ENCODE peak calls at places on chromosomes 13 and 19, in five cellular contexts. Q, W, A, K and B are unnamed samples.
A peak's percentile ranks its signal among the peaks of the same experiment; 100 is the strongest.

GRCh38 chr19:33630880-33631627 is 9.3 kb downstream of the CHST8 start:
- DNase-seq in Q (no peak), W (no peak), A (peak; percentile 7), K (no peak), B (peak; percentile 49)

GRCh38 chr13:50033696-50034095 is 18.5 kb downstream of the KCNRG start:
- DNase-seq in Q (no peak), W (no peak), A (no peak), K (no peak), B (no peak)

GRCh38 chr19:17266589-17266974 is 661 bp upstream of the BABAM1 start:
- DNase-seq in Q (no peak), W (no peak), A (no peak), K (no peak), B (no peak)

GRCh38 chr13:114067381-114067885 is 65.0 kb downstream of the RASA3 start:
- DNase-seq in Q (no peak), W (no peak), A (no peak), K (no peak), B (no peak)

GRCh38 chr19:4375164-4375619 is 25.2 kb downstream of the SH3GL1 start:
- DNase-seq in Q (no peak), W (no peak), A (no peak), K (peak; percentile 79), B (peak; percentile 90)

GRCh38 chr13:61709258-61709657 is 293.6 kb upstream of the PCDH20 start:
- DNase-seq in Q (no peak), W (no peak), A (no peak), K (no peak), B (no peak)

GRCh38 chr13:23160241-23161175 is 20.3 kb upstream of the SGCG start:
- DNase-seq in Q (no peak), W (no peak), A (no peak), K (no peak), B (no peak)

GRCh38 chr13:90968510-90968909 is 379.0 kb upstream of the MIR17HG start:
- DNase-seq in Q (no peak), W (no peak), A (no peak), K (peak; percentile 9), B (no peak)

GRCh38 chr19:2089727-2090053 is 6.4 kb downstream of the MOB3A start:
- DNase-seq in Q (no peak), W (no peak), A (no peak), K (no peak), B (no peak)

GRCh38 chr13:23609414-23610186 is 39.4 kb downstream of the TNFRSF19 start:
- DNase-seq in Q (no peak), W (no peak), A (no peak), K (no peak), B (peak; percentile 42)

GRCh38 chr19:48818234-48818823 is 7.5 kb upstream of the BCAT2 start:
- DNase-seq in Q (no peak), W (no peak), A (no peak), K (no peak), B (no peak)

GRCh38 chr19:57319869-57320179 is 448 bp upstream of the ZNF543 start:
- DNase-seq in Q (no peak), W (no peak), A (no peak), K (no peak), B (no peak)

GRCh38 chr13:60689076-60689475 is 292.1 kb downstream of the TDRD3 start:
- DNase-seq in Q (no peak), W (no peak), A (no peak), K (no peak), B (no peak)

GRCh38 chr13:21478881-21479808 is 20.0 kb upstream of the ZDHHC20 start:
- DNase-seq in Q (no peak), W (no peak), A (peak; percentile 56), K (peak; percentile 51), B (no peak)
- TF ChIP-seq CTCF in Q (peak; percentile 59), W (peak; percentile 52), A (peak; percentile 64), K (no peak), B (no peak)

DNA sequence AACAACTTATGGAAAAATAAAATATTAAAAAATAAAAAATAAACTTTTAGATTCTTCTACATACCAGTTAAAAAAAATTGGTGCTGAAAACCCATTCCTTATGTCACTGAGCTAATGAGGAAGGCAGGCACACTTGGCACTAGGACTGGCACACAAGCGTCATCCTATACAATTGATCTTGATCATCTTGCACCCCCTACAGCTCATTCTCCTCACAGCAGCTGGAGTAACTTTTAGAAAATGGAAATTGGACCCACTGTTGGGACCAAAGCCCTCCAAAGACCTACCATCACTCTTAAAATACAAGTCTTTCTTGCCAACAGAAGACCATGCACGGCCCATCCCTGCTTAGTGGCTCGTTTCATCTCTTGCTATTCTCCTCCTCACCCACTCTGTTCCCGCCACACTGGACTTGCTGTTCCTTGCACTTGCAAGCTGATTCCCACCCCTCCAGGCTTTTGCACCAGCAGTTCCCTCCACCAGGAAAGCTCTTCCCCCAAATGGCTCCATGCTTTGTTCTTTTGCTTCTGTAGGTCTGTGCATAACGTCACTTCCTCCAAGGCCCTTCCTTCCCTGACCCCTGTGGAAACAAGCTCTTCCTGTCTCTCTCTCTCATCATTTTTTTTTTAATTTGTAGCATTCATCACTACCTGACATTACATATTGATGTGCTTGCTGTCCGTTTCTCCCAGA is 11.6 kb downstream of the CTU1 start:
- DNase-seq in Q (no peak), W (no peak), A (no peak), K (peak; percentile 39), B (no peak)
- TF ChIP-seq CTCF in Q (no peak), W (peak; percentile 35), A (no peak), K (peak; percentile 61), B (no peak)

DNA sequence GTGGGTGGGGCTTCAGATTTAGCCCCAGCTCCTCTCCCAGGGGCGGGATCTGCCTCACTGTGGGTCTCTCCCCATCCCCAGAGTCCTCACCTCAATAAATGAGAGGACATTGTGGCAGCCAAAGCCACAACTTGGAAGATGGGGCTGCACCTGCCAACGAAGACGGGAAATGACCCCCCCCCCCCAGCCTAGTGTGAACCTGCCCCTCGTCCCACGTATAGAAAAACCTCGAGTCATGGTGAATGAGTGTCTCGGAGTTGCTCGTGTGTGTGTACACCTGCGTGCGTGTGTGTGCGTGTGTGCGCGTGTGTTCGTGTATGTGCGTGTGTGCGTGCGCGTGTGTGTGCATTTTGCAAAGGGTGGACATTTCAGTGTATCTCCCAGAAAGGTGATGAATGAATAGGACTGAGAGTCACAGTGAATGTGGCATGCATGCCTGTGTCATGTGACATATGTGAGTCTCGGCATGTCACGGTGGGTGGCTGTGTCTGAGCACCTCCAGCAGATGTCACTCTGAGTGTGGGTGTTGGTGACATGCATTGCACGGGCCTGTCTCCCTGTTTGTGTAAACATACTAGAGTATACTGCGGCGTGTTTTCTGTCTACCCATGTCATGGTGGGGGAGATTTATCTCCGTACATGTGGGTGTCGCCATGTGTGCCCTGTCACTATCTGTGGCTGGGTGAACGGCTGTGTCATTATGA is 1.5 kb upstream of the TRAPPC5 start:
- DNase-seq in Q (no peak), W (no peak), A (no peak), K (peak; percentile 23), B (no peak)
- TF ChIP-seq CTCF in Q (no peak), W (no peak), A (no peak), K (no peak), B (no peak)

GRCh38 chr19:40539070-40539469 is 37.6 kb upstream of the SHKBP1 start:
- DNase-seq in Q (no peak), W (no peak), A (no peak), K (no peak), B (no peak)
- TF ChIP-seq CTCF in Q (no peak), W (no peak), A (no peak), K (no peak), B (no peak)

GRCh38 chr13:20294497-20294896 is 62.4 kb upstream of the GJB6 start:
- DNase-seq in Q (no peak), W (no peak), A (no peak), K (no peak), B (no peak)
- TF ChIP-seq CTCF in Q (no peak), W (no peak), A (no peak), K (no peak), B (no peak)

DNA sequence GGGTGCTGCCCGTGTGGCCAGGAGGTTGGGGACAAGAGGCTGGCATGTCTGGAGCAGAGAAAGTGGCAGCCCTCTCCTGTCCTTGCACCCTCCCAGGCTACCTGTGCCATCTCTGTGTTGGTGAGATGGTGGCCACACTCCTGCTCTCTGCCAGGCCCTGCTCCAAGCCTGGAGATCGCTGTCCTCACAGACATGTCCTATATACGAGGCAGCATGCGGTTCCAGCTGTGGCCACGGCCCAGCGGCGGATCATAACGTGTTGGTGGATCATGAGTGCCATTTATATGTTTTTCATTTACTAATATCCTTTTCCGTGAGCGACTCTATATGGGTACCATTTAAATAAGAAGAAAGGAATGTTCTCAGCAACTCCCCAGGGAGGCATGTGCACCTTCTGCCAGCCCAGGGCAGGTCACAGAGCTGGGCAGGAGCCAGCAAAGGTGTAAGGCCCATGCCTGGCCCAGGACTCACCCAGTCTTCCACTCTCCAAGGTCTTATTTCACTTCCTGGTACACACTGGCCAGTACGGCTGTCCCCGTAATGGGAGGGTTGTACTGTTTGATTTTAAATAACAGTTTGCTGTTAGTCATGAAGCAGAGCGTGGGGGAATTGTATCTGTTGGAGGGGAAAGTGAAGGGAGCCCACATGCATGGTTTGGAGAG is 47.2 kb upstream of the LDLR start:
- DNase-seq in Q (no peak), W (no peak), A (no peak), K (peak; percentile 82), B (no peak)
- TF ChIP-seq CTCF in Q (no peak), W (no peak), A (no peak), K (no peak), B (no peak)

DNA sequence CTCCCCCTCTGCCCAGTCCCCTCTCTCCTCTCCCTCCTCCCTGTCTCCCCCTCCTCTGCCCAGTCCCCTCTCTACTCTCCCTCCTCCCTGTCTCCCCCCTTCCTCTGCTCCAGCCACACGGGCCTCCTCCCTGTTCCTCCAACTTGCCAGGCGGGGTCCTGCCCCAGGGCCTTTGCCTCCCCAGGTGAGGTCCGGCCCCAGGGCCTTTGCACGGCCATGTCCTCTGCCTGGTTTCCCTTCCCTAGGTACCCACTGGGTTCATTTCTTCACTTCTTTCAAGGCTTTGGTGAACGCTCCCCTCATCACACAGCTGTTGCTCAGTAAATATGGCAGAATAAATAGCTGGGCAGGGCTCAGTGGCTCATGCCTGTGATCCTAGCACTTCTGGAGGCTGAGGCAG is 21.1 kb downstream of the MISP start:
- DNase-seq in Q (no peak), W (no peak), A (no peak), K (no peak), B (no peak)
- TF ChIP-seq CTCF in Q (no peak), W (no peak), A (no peak), K (no peak), B (no peak)